ENCODE peak calls at places on chromosomes 1 and 21, in four cellular contexts. I, H, N and C are unnamed samples.

GRCh38 chr1:83497563-83497962 is 501.4 kb downstream of the TTLL7 start:
- DNase-seq in I (no peak), H (peak; percentile 29), N (no peak), C (peak; percentile 16)

GRCh38 chr1:40868051-40868723 is 6.0 kb upstream of the CITED4 start:
- DNase-seq in I (peak; percentile 76), H (peak; percentile 81), N (peak; percentile 46), C (no peak)

GRCh38 chr1:2448098-2448445 is 28.0 kb upstream of the PLCH2 start:
- DNase-seq in I (no peak), H (no peak), N (no peak), C (no peak)

GRCh38 chr1:84632975-84633427 is 57.3 kb downstream of the SSX2IP start:
- DNase-seq in I (peak; percentile 76), H (peak; percentile 82), N (peak; percentile 60), C (no peak)

GRCh38 chr21:31173881-31174555 is 135.7 kb upstream of the KRTAP19-8 start:
- DNase-seq in I (no peak), H (no peak), N (peak; percentile 29), C (no peak)

GRCh38 chr1:159646687-159647086 is 59.1 kb downstream of the APCS start:
- DNase-seq in I (no peak), H (no peak), N (no peak), C (no peak)

GRCh38 chr1:33031506-33031905 is 5.2 kb downstream of the AK2 start:
- DNase-seq in I (no peak), H (no peak), N (no peak), C (no peak)

GRCh38 chr1:64042331-64043100 is 160.9 kb upstream of the UBE2U start:
- DNase-seq in I (peak; percentile 97), H (peak; percentile 100), N (peak; percentile 86), C (no peak)

GRCh38 chr1:196071452-196071851 is 536.8 kb downstream of the KCNT2 start:
- DNase-seq in I (no peak), H (no peak), N (no peak), C (no peak)

GRCh38 chr1:80155371-80155770 is 1148.8 kb upstream of the ADGRL4 start:
- DNase-seq in I (no peak), H (peak; percentile 21), N (no peak), C (peak; percentile 22)

GRCh38 chr21:33135925-33136324 is 66.0 kb downstream of the OLIG1 start:
- DNase-seq in I (no peak), H (no peak), N (no peak), C (no peak)

GRCh38 chr21:16539041-16539440 is 809.3 kb downstream of the USP25 start:
- DNase-seq in I (peak; percentile 22), H (peak; percentile 54), N (no peak), C (no peak)

GRCh38 chr1:179177182-179177581 is 52.3 kb downstream of the ABL2 start:
- DNase-seq in I (peak; percentile 63), H (peak; percentile 37), N (peak; percentile 87), C (no peak)

GRCh38 chr1:24586970-24587820 is 31.3 kb downstream of the NCMAP start:
- DNase-seq in I (peak; percentile 48), H (peak; percentile 56), N (peak; percentile 54), C (peak; percentile 63)

GRCh38 chr1:179083031-179083345 is 1.1 kb downstream of the TOR3A start:
- DNase-seq in I (no peak), H (no peak), N (peak; percentile 35), C (no peak)

GRCh38 chr21:33403128-33403785 is at the start of gene IFNGR2:
- DNase-seq in I (no peak), H (no peak), N (peak; percentile 38), C (peak; percentile 60)

GRCh38 chr1:100847481-100847880 is 47.2 kb downstream of the EXTL2 start:
- DNase-seq in I (peak; percentile 59), H (peak; percentile 25), N (peak; percentile 30), C (no peak)

GRCh38 chr1:207938016-207938415 is 27.1 kb upstream of the CD34 start:
- DNase-seq in I (peak; percentile 65), H (peak; percentile 16), N (peak; percentile 33), C (no peak)

GRCh38 chr1:224644553-224645154 is 28.5 kb downstream of the CNIH3 start:
- DNase-seq in I (peak; percentile 54), H (peak; percentile 65), N (peak; percentile 53), C (peak; percentile 38)

GRCh38 chr21:46080171-46081021 is 17.5 kb upstream of the COL6A2 start:
- DNase-seq in I (no peak), H (no peak), N (peak; percentile 61), C (no peak)

GRCh38 chr1:161486806-161487482 is 18.3 kb upstream of the FCGR2A start:
- DNase-seq in I (peak; percentile 46), H (peak; percentile 81), N (peak; percentile 54), C (peak; percentile 47)

GRCh38 chr1:217948741-217949140 is 317.6 kb downstream of the SPATA17 start:
- DNase-seq in I (no peak), H (no peak), N (no peak), C (no peak)

GRCh38 chr1:60132985-60133673 is 59.6 kb upstream of the C1orf87 start:
- DNase-seq in I (peak; percentile 93), H (peak; percentile 95), N (peak; percentile 98), C (no peak)

GRCh38 chr1:231934797-231935196 is 308.2 kb downstream of the DISC1 start:
- DNase-seq in I (no peak), H (no peak), N (no peak), C (peak; percentile 91)

GRCh38 chr1:243718893-243719292 is 131.2 kb downstream of the AKT3 start:
- DNase-seq in I (peak; percentile 71), H (peak; percentile 48), N (peak; percentile 93), C (no peak)

DNA sequence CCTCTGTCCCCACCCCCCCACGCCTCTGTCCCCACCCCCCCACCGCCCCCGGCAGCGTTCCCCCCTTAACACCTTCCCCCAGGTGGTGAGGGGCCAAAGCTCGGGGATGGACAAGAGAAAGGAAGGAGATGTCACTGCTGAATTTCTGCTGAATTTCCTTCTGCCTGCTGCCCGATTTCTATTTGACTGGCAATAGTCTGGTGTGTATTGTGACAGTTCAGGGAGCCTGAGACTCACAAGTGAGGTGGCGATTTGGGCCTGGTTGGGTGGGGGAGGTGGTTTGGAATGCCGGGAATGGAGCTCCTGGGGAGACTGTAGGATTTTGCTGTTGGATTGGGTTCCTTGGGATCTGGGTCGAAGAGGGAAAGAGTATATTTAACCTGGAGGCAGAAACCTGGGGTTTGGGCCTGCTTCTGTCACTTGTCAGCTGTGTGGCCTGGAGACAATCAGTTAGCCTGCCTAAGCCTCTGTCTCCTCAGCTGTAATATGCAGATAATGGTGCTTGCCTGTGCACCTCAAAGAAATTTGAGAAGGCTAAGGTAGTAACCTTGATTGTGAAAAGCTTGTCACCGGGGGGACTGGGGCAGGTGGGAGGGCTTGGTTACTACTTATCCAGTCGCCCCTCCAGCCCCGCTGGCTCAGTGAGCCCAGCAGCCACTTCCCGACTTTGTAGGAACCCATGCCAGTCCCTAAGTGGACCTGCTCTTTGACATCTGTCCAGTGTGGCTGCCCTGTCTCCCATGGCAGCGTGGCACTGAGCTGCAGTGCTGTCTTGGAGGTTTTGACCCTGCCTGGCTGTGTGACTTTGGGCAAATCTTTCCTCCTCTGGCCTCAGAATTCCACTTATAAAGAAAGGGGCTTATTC is 7.7 kb upstream of the LMNA start:
- DNase-seq in I (no peak), H (peak; percentile 41), N (peak; percentile 71), C (no peak)
- H3K4me3 ChIP-seq in I (no peak overlapping the region), H (peak overlapping the region; percentile 15), N (peak overlapping the region; percentile 43), C (no peak overlapping the region)

GRCh38 chr1:111988377-111988742 is 1.1 kb downstream of the KCND3 start:
- DNase-seq in I (no peak), H (no peak), N (no peak), C (no peak)
- H3K4me3 ChIP-seq in I (no peak overlapping the region), H (no peak overlapping the region), N (peak overlapping the region; percentile 45), C (no peak overlapping the region)

DNA sequence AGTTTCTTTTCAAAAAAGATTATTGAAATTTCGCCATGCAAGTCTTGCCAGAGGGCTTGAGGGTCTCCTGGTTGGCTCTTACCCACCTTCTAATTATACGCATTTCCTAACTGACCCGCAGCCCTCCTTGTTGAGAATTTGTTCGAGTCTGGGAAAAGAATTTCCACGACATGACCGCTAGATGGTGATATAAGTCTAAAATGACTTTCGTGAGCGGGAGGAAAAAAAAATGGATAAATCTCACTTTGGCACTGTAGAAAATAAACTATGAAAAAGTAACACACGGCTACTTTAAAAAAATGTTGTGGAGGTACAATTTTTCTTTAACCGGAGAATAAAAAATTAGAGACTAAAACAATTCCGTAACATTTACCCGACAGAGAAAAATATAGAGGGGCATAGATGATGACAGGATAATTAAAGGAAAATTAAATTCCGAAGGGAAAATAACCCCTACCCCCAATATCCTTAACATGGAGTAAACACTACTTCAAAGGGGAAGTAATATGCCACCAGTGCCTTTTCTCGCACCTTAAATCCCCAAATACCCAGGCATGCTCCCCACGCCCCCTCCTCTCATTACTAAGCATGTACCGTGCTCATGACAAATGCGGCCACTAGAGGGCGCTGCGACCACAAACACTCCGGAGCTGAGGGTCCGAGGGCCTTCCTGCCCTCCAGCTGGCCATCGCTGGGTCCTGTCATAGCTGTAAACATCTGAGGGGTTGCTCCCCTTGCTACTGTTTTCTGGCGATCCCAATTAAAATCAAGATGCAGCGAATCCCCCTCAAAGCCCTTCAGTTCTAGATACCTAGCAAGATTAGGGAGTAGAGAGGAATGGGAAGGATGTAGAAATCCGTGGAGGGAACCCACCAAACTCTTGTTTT is 266.9 kb downstream of the ASTN1 start:
- DNase-seq in I (peak; percentile 62), H (peak; percentile 68), N (peak; percentile 65), C (peak; percentile 90)
- H3K4me3 ChIP-seq in I (peak overlapping the region; percentile 7), H (peak overlapping the region; percentile 6), N (peak overlapping the region; percentile 14), C (peak overlapping the region; percentile 37)

GRCh38 chr1:156659672-156659993 is 17.6 kb downstream of the NES start:
- DNase-seq in I (no peak), H (no peak), N (no peak), C (no peak)

GRCh38 chr1:156658496-156658895 is 16.6 kb downstream of the BCAN start:
- DNase-seq in I (no peak), H (no peak), N (no peak), C (no peak)

GRCh38 chr1:156658945-156659574 is 17.1 kb downstream of the BCAN start:
- DNase-seq in I (no peak), H (no peak), N (no peak), C (no peak)

GRCh38 chr1:156660752-156661112 is 16.5 kb downstream of the NES start:
- DNase-seq in I (no peak), H (no peak), N (no peak), C (no peak)

GRCh38 chr1:156659994-156660751 is 17.0 kb downstream of the NES start:
- DNase-seq in I (peak; percentile 97), H (peak; percentile 98), N (peak; percentile 98), C (peak; percentile 100)
- H3K4me3 ChIP-seq in I (no peak overlapping the region), H (no peak overlapping the region), N (no peak overlapping the region), C (no peak overlapping the region)